ENCODE peak calls at places on chromosomes 7 and 10, in six cellular contexts. O is HS-5, P is AG09319, U is B cell, C is EL, F is GM20000. M is an unnamed sample.
A peak's percentile ranks its signal among the peaks of the same experiment; 100 is the strongest.

GRCh38 chr10:103765981-103766380 is 89.4 kb downstream of the SH3PXD2A start:
- DNase-seq in P (no peak), C (no peak), U (peak; percentile 52), O (no peak), F (no peak), M (no peak)

GRCh38 chr7:19114591-19114855 is 2.9 kb downstream of the TWIST1 start:
- DNase-seq in P (no peak), U (no peak), F (no peak), C (peak; percentile 75), O (no peak), M (no peak)

GRCh38 chr7:101744588-101744987 is 72.8 kb upstream of the CUX1 start:
- DNase-seq in O (no peak), U (no peak), P (no peak), F (no peak), C (no peak), M (no peak)

GRCh38 chr10:70849582-70850016 is 33.9 kb downstream of the SGPL1 start:
- DNase-seq in P (peak; percentile 28), F (no peak), C (peak; percentile 91), U (no peak), O (peak; percentile 68), M (peak; percentile 33)

GRCh38 chr7:20351901-20352300 is 21.2 kb downstream of the ITGB8 start:
- DNase-seq in P (no peak), C (peak; percentile 49), F (no peak), U (no peak), O (peak; percentile 77), M (no peak)

GRCh38 chr10:43683451-43684197 is 34.9 kb upstream of the ZNF32 start:
- DNase-seq in P (no peak), O (no peak), C (peak; percentile 23), F (peak; percentile 56), U (no peak), M (no peak)

GRCh38 chr10:106348933-106349332 is 815.6 kb downstream of the SORCS1 start:
- DNase-seq in U (no peak), P (no peak), O (no peak), F (no peak), C (no peak), M (no peak)

GRCh38 chr10:133278577-133279265 is 2.1 kb upstream of the ADAM8 start:
- DNase-seq in U (peak; percentile 77), P (no peak), C (peak; percentile 67), F (peak; percentile 89), O (no peak), M (peak; percentile 83)

GRCh38 chr7:16114633-16115032 is 306.7 kb downstream of the CRPPA start:
- DNase-seq in C (peak; percentile 43), U (no peak), P (no peak), O (no peak), F (no peak), M (no peak)

M was measured in hepatocyte.